ENCODE peak calls at places on chromosomes 11 and 22, in six cellular contexts. U is caudate nucleus; H is naive thymus-derived CD4-positive, alpha-beta T cell; X is CD4-positive, alpha-beta T cell; Z is GM23248; N is uterus. R is an unnamed sample.

GRCh38 chr11:15367695-15368094 is 253.0 kb downstream of the INSC start:
- DNase-seq in U (no peak), H (no peak), X (no peak), Z (no peak), N (no peak), R (no peak)

GRCh38 chr22:46501701-46502100 is 35.7 kb downstream of the CELSR1 start:
- DNase-seq in U (no peak), H (no peak), X (no peak), Z (peak), N (no peak), R (no peak)

GRCh38 chr11:115471367-115471766 is 32.8 kb downstream of the CADM1 start:
- DNase-seq in U (no peak), H (no peak), X (no peak), Z (no peak), N (no peak), R (no peak)

GRCh38 chr11:19786644-19787043 is 74.0 kb downstream of the NAV2 start:
- DNase-seq in U (no peak), H (no peak), X (no peak), Z (no peak), N (no peak), R (no peak)

GRCh38 chr11:122720482-122720881 is 65.0 kb downstream of the UBASH3B start:
- DNase-seq in U (no peak), H (no peak), X (no peak), Z (no peak), N (no peak), R (no peak)

GRCh38 chr22:23183107-23183698 is 2.9 kb downstream of the BCR start:
- DNase-seq in U (no peak), H (no peak), X (no peak), Z (peak), N (no peak), R (peak)

GRCh38 chr22:28332410-28332809 is 347.2 kb downstream of the TTC28 start:
- DNase-seq in U (no peak), H (no peak), X (no peak), Z (peak), N (no peak), R (no peak)

GRCh38 chr11:116852261-116853125 is 15.1 kb upstream of the APOA1 start:
- DNase-seq in U (no peak), H (no peak), X (no peak), Z (peak), N (peak), R (no peak)

GRCh38 chr11:85951428-85952107 is 96.4 kb downstream of the CCDC83 start:
- DNase-seq in U (no peak), H (no peak), X (no peak), Z (no peak), N (no peak), R (no peak)

GRCh38 chr11:58061813-58062212 is 31.1 kb downstream of the OR6Q1 start:
- DNase-seq in U (no peak), H (no peak), X (no peak), Z (peak), N (no peak), R (no peak)

GRCh38 chr11:60928563-60929001 is 4.3 kb downstream of the TMEM132A start:
- DNase-seq in U (no peak), H (no peak), X (no peak), Z (no peak), N (no peak), R (no peak)

GRCh38 chr11:43975631-43976030 is 33.2 kb downstream of the C11orf96 start:
- DNase-seq in U (no peak), H (no peak), X (no peak), Z (peak), N (peak), R (no peak)

GRCh38 chr11:83036701-83037100 is 35.0 kb downstream of the RAB30 start:
- DNase-seq in U (no peak), H (no peak), X (no peak), Z (no peak), N (no peak), R (no peak)

GRCh38 chr11:105144887-105145286 is 5.3 kb upstream of the CARD18 start:
- DNase-seq in U (no peak), H (no peak), X (no peak), Z (peak), N (no peak), R (no peak)

GRCh38 chr11:69949327-69949726 is 128.8 kb upstream of the ANO1 start:
- DNase-seq in U (no peak), H (no peak), X (no peak), Z (peak), N (no peak), R (peak)

GRCh38 chr22:45136594-45136993 is 27.1 kb upstream of the NUP50 start:
- DNase-seq in U (no peak), H (no peak), X (no peak), Z (no peak), N (no peak), R (no peak)

GRCh38 chr22:45129703-45130524 is 33.8 kb upstream of the NUP50 start:
- DNase-seq in U (no peak), H (peak), X (no peak), Z (no peak), N (no peak), R (no peak)

GRCh38 chr22:45127866-45128265 is 35.9 kb upstream of the NUP50 start:
- DNase-seq in U (no peak), H (no peak), X (no peak), Z (peak), N (no peak), R (no peak)

GRCh38 chr22:45134313-45134712 is 29.4 kb upstream of the NUP50 start:
- DNase-seq in U (no peak), H (no peak), X (no peak), Z (no peak), N (no peak), R (no peak)

DNA sequence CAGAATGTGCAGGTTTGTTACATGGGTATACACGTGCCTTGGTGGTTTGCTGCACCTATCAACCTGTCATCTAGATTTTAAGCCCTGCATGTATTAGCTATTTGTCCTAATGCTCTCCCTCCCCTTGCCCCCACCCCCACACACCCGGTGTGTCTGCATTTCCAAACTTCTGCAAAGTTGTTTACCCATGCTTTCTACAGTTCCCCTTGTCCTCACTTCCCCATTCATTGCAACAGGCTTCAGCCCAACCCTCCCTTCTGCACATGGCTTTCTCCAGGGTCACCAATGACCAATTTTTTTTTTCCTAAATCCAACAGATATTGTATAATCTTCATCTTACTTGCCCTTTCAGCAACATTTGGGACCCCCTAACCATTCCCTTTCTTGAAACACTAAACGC is 32.0 kb upstream of the NUP50 start:
- DNase-seq in U (no peak), H (no peak), X (no peak), Z (no peak), N (no peak), R (no peak)
- H3K27ac ChIP-seq in U (no peak), H (no peak), X (no peak), Z (no peak), N (no peak), R (no peak)

DNA sequence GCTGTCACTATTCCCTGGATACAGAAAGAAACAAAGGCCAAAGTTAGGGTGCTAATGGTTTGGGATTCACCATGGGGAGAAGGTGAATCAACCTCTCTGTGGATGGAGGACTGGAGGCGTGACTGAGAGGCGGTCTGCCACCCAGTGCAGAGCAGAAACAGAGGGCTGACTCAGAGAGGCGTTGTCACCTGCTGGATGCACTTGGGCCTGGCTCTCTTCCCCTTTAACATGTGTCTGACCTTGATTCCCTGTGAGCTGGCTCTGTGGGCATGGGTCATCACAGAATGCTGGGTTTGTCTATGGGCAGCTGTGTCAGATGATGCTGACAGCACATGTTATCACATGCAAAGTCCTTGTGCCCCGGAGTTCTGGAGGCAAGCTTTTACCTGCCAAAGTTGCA is 75.9 kb downstream of the LDLRAD3 start:
- DNase-seq in U (no peak), H (no peak), X (no peak), Z (no peak), N (no peak), R (no peak)
- H3K27ac ChIP-seq in U (no peak), H (no peak), X (no peak), Z (no peak), N (no peak), R (no peak)

DNA sequence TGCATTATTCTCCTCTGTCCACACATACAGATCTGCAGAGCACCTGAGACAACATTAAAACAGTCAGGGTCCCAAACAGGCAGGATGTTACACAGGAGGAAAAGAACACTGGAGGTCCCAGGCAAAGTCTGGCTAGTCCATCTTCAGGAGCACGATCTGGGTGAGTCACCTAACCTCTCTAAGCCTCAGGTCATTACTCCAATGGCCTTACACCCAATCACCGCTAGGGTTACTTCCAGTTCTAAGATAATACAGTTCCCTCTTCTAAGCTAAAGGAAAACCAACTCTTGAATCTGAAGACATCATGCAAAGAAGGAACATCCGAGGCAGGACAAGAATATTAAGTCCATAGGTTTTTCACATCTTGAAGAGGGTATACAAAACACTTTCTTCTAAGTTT is 24.5 kb downstream of the ASCC2 start:
- DNase-seq in U (no peak), H (no peak), X (no peak), Z (no peak), N (no peak), R (no peak)
- H3K27ac ChIP-seq in U (no peak), H (no peak), X (no peak), Z (no peak), N (no peak), R (no peak)

DNA sequence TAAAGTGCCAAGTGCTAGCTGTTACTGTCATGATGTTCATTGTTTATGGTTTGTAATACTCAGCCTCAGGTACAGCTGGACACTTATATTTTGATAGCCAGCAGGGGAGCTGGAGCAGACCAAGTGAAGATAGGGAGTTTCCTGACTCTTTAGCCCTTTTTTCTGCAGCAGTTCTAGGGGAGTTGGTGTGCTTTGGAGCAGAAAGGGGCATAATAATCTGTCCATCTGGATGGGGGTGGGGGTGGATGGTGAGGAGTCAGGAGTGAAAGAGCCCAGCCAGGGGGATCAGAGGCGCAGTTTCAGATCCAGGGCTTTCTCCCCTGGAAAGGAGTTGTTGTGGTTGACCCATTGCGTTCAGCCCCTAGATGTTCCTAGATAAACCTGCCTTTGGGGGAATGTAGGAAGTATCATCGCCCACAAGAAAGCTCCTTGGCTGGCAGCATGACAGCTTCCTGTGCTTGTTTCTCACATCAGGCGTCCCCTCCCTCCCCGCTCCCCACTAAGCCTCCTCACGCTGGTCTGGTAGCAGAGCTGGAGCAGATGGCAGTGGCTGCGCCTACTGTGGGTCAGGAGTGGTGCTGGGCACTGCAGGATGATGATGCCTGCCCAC is 41.9 kb downstream of the MED15 start:
- DNase-seq in U (no peak), H (peak), X (peak), Z (no peak), N (peak), R (no peak)
- H3K27ac ChIP-seq in U (no peak), H (peak), X (peak), Z (peak), N (peak), R (no peak)

GRCh38 chr22:37275134-37275533 is 7.2 kb upstream of the CYTH4 start:
- DNase-seq in U (no peak), H (no peak), X (no peak), Z (no peak), N (no peak), R (no peak)
- H3K27ac ChIP-seq in U (peak), H (no peak), X (no peak), Z (no peak), N (no peak), R (no peak)

GRCh38 chr22:35422936-35423335 is 23.0 kb downstream of the MCM5 start:
- DNase-seq in U (no peak), H (no peak), X (no peak), Z (no peak), N (no peak), R (no peak)

GRCh38 chr22:35419756-35420155 is 19.8 kb downstream of the MCM5 start:
- DNase-seq in U (no peak), H (no peak), X (no peak), Z (no peak), N (no peak), R (no peak)

GRCh38 chr22:35424081-35424480 is 24.1 kb downstream of the MCM5 start:
- DNase-seq in U (no peak), H (no peak), X (no peak), Z (no peak), N (no peak), R (no peak)

GRCh38 chr22:35421121-35421520 is 21.2 kb downstream of the MCM5 start:
- DNase-seq in U (no peak), H (no peak), X (no peak), Z (no peak), N (no peak), R (no peak)

GRCh38 chr22:35422145-35422544 is 22.2 kb downstream of the MCM5 start:
- DNase-seq in U (no peak), H (no peak), X (no peak), Z (no peak), N (no peak), R (no peak)
- H3K27ac ChIP-seq in U (no peak), H (no peak), X (no peak), Z (no peak), N (no peak), R (no peak)

GRCh38 chr11:88575876-88576275 is 238.3 kb upstream of the CTSC start:
- DNase-seq in U (no peak), H (no peak), X (no peak), Z (no peak), N (no peak), R (no peak)
- H3K27ac ChIP-seq in U (no peak), H (no peak), X (no peak), Z (no peak), N (no peak), R (no peak)

GRCh38 chr22:31948002-31948401 is 3.7 kb downstream of the YWHAH start:
- DNase-seq in U (no peak), H (no peak), X (no peak), Z (no peak), N (no peak), R (no peak)
- H3K27ac ChIP-seq in U (no peak), H (no peak), X (no peak), Z (no peak), N (no peak), R (no peak)

R was measured in SJCRH30.